ENCODE peak calls at places on chromosomes 6 and 20, in five cellular contexts. One of them, this sample, is unnamed.

GRCh38 chr6:149060985-149061760 is 256.3 kb upstream of the TAB2 start:
- DNase-seq in spleen: no peak
- DNase-seq in suprapubic skin: no peak
- DNase-seq in K562: no peak
- DNase-seq in prostate gland: no peak
- DNase-seq in this sample: peak

GRCh38 chr20:4949833-4950178 is 51.5 kb downstream of the SLC23A2 start:
- DNase-seq in spleen: no peak
- DNase-seq in suprapubic skin: no peak
- DNase-seq in K562: peak
- DNase-seq in prostate gland: peak
- DNase-seq in this sample: no peak

GRCh38 chr6:157314705-157315321 is 8.5 kb downstream of the TMEM242 start:
- DNase-seq in spleen: no peak
- DNase-seq in suprapubic skin: no peak
- DNase-seq in K562: peak
- DNase-seq in prostate gland: peak
- DNase-seq in this sample: no peak

GRCh38 chr6:137473651-137474050 is 20.5 kb downstream of the OLIG3 start:
- DNase-seq in spleen: no peak
- DNase-seq in suprapubic skin: no peak
- DNase-seq in K562: no peak
- DNase-seq in prostate gland: no peak
- DNase-seq in this sample: no peak

GRCh38 chr6:25054469-25054868 is 118.7 kb upstream of the RIPOR2 start:
- DNase-seq in spleen: no peak
- DNase-seq in suprapubic skin: no peak
- DNase-seq in K562: no peak
- DNase-seq in prostate gland: no peak
- DNase-seq in this sample: no peak

GRCh38 chr6:36851149-36851614 is 11.9 kb upstream of the CPNE5 start:
- DNase-seq in spleen: no peak
- DNase-seq in suprapubic skin: peak
- DNase-seq in K562: peak
- DNase-seq in prostate gland: peak
- DNase-seq in this sample: peak

GRCh38 chr6:80527552-80528052 is 421.1 kb downstream of the BCKDHB start:
- DNase-seq in spleen: no peak
- DNase-seq in suprapubic skin: no peak
- DNase-seq in K562: no peak
- DNase-seq in prostate gland: no peak
- DNase-seq in this sample: no peak

GRCh38 chr6:151285121-151285520 is 45.4 kb downstream of the AKAP12 start:
- DNase-seq in spleen: no peak
- DNase-seq in suprapubic skin: no peak
- DNase-seq in K562: no peak
- DNase-seq in prostate gland: no peak
- DNase-seq in this sample: no peak

GRCh38 chr6:167219967-167220512 is 62.3 kb upstream of the GPR31 start:
- DNase-seq in spleen: no peak
- DNase-seq in suprapubic skin: no peak
- DNase-seq in K562: no peak
- DNase-seq in prostate gland: no peak
- DNase-seq in this sample: no peak

GRCh38 chr6:108116781-108117426 is 42.4 kb upstream of the OSTM1 start:
- DNase-seq in spleen: no peak
- DNase-seq in suprapubic skin: no peak
- DNase-seq in K562: no peak
- DNase-seq in prostate gland: no peak
- DNase-seq in this sample: no peak

GRCh38 chr20:32521780-32522524 is 63.2 kb downstream of the NOL4L start:
- DNase-seq in spleen: peak
- DNase-seq in suprapubic skin: no peak
- DNase-seq in K562: peak
- DNase-seq in prostate gland: peak
- DNase-seq in this sample: peak

DNA sequence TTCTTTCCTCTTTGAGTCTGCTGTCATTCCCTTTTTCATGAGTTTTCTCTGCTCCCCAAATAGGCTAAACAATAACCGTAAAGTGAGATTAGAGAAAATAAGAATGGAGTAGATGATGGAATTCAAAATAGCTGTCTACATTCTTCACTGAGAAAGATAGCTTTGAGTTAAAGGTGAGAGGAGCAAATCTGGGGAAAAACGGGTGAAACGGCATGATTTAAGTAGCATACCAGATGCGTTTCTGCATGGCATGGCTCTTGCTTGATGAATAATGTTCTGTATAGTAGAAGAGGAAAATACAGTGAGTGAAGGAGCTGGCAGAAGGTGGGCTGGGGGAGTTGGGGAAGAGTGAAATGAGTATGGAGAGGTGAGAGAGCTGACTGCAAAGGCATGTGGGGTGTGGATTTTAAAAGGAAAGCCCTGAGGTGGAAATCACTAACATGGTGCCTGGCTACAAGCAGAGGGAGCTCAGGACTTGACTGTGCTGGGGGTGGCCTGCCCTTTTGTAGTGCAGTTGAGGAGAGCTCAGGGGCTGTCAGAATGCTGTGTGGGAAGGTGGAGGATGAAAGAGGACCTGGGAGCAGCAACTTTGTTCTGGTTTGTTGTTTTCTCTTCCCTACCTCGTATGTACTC is 8.8 kb downstream of the BICRAL start:
- DNase-seq in spleen: no peak
- DNase-seq in suprapubic skin: no peak
- DNase-seq in K562: no peak
- DNase-seq in prostate gland: no peak
- DNase-seq in this sample: no peak
- TF ChIP-seq POLR2AphosphoS5 in spleen: no peak
- TF ChIP-seq POLR2AphosphoS5 in suprapubic skin: no peak
- TF ChIP-seq POLR2AphosphoS5 in K562: no peak
- TF ChIP-seq POLR2AphosphoS5 in prostate gland: no peak
- TF ChIP-seq POLR2AphosphoS5 in this sample: no peak

DNA sequence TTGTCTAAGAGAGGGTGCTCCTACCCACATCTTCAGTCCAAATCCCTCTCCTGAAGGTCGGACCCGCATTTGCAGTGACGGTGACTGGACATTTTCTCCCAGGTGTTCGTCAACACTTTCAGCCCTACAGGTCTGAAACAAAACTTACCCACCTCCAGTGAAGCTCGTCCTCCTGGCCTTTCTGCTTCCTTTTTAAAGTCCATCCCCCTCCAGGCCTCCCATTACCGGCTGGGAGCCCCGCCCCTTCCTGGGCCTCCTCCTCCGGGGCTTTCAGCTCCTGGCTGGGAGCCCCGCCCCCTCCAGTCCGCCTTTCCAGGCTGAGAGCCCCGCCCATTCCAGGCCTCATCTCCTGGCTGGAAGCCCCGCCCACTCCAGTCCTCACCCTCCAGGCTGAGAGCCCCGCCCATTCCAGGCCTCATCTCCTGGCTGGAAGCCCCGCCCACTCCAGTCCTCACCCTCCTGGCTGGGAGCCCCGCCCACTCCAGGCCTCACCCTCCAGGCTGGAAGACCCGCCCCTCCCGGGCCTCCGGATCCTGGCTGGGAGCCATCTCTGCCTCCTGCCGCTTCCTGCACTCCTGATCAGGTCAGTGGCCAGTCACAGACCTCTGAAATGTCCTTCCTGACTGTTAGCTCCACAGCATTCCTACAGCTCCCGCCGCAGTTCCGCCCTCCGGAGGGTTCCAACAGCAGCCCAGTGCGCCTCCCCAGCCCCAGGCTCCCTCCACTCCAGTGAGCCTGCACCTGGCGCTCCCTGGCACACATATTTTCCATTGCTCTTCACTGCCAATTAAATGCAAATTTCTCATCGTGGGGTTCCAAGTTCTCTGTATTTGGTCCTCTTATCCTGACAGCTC is 98.5 kb downstream of the LY86 start:
- DNase-seq in spleen: peak
- DNase-seq in suprapubic skin: peak
- DNase-seq in K562: peak
- DNase-seq in prostate gland: peak
- DNase-seq in this sample: peak
- TF ChIP-seq POLR2A in spleen: peak
- TF ChIP-seq POLR2A in suprapubic skin: no peak
- TF ChIP-seq POLR2A in K562: peak
- TF ChIP-seq POLR2A in prostate gland: no peak
- TF ChIP-seq POLR2A in this sample: peak

DNA sequence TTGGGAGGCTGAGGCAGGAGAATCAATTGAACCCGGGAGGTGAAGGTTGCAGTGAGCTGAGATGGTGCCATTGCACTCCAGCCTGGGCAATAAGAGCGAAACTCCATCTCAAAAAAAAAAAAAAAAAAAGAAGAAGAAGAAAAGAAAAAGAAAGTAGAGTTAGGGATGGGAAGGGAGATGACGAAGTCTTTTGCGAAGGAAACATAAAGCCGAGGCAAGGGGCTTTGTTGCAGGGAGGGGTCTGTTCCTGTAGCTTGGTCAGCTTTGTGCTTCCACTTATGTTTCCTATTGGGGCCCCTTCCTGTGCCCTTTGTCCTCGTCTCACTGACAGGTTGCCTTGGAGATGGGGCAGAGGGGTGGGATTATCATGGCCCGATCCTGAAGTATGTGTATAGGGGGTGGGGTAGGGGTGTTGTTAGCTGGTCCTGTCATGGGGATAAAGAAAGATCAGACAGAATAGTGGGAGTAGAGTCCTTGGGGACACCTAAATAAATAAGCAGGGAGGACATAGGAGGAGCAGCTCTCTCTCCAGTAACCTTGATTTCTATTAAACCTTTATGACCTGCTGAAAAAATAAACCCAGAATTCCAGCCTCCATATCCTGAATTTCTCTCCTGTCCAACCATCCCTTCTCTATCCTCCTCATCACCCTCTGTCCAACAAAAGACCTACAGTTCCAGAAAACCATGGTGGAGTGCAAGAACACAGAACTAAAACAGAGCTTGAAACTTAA is 1.2 kb upstream of the CLIC1 start:
- DNase-seq in spleen: no peak
- DNase-seq in suprapubic skin: no peak
- DNase-seq in K562: peak
- DNase-seq in prostate gland: no peak
- DNase-seq in this sample: peak
- H3K4me3 ChIP-seq in spleen: peak
- H3K4me3 ChIP-seq in suprapubic skin: no peak
- H3K4me3 ChIP-seq in K562: peak
- H3K4me3 ChIP-seq in prostate gland: no peak
- H3K4me3 ChIP-seq in this sample: peak

GRCh38 chr20:7080472-7080871 is 313.0 kb downstream of the BMP2 start:
- DNase-seq in spleen: no peak
- DNase-seq in suprapubic skin: no peak
- DNase-seq in K562: no peak
- DNase-seq in prostate gland: no peak
- DNase-seq in this sample: no peak
- TF ChIP-seq POLR2AphosphoS5 in spleen: no peak
- TF ChIP-seq POLR2AphosphoS5 in suprapubic skin: no peak
- TF ChIP-seq POLR2AphosphoS5 in K562: no peak
- TF ChIP-seq POLR2AphosphoS5 in prostate gland: no peak
- TF ChIP-seq POLR2AphosphoS5 in this sample: no peak

GRCh38 chr6:159969921-159970320 is 1.0 kb downstream of the IGF2R start:
- DNase-seq in spleen: no peak
- DNase-seq in suprapubic skin: peak
- DNase-seq in K562: peak
- DNase-seq in prostate gland: peak
- DNase-seq in this sample: peak
- TF ChIP-seq POLR2A in spleen: no peak
- TF ChIP-seq POLR2A in suprapubic skin: no peak
- TF ChIP-seq POLR2A in K562: peak
- TF ChIP-seq POLR2A in prostate gland: peak
- TF ChIP-seq POLR2A in this sample: peak

GRCh38 chr20:63839620-63840019 is 8.6 kb upstream of the ZBTB46 start:
- DNase-seq in spleen: no peak
- DNase-seq in suprapubic skin: no peak
- DNase-seq in K562: no peak
- DNase-seq in prostate gland: no peak
- DNase-seq in this sample: no peak
- H3K4me3 ChIP-seq in spleen: no peak
- H3K4me3 ChIP-seq in suprapubic skin: no peak
- H3K4me3 ChIP-seq in K562: no peak
- H3K4me3 ChIP-seq in prostate gland: no peak
- H3K4me3 ChIP-seq in this sample: no peak

DNA sequence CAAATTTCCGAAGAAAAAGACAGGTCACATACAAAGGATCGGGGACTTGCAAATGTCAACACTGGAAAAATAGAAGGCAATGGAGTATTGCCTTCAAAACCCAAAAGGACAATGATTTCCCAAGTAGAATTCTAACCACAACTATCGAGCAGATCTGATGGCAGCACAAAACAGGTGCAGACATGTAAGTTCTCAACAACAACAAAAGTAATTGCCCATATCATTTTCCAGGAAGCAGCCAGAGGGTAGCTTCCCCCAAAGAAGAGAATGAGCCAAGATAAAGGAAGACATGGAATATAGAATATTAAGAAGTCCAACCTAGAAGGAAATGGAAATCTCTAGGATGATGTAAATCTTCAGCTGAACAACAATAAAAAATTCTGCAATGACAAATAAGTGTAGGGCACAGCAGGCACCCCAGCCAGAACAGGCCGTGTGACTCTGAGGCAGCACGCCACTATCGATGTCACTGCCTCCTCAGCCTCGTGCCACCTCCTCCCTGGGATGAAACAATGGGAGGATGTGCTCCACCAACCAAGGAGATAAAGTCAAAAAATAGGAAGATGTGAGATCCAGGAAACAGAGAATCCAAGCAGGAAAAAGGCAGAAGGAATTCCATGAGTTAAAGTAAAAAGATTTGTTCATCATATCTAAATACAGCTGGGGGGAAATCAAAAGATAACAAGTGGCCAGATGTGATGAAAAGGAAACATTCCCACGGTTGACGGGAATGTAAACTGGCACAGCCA is 34.1 kb downstream of the SERPINB1 start:
- DNase-seq in spleen: no peak
- DNase-seq in suprapubic skin: no peak
- DNase-seq in K562: no peak
- DNase-seq in prostate gland: no peak
- DNase-seq in this sample: no peak
- TF ChIP-seq POLR2AphosphoS5 in spleen: peak
- TF ChIP-seq POLR2AphosphoS5 in suprapubic skin: no peak
- TF ChIP-seq POLR2AphosphoS5 in K562: no peak
- TF ChIP-seq POLR2AphosphoS5 in prostate gland: peak
- TF ChIP-seq POLR2AphosphoS5 in this sample: no peak

This sample was measured in transverse colon.